ENCODE peak calls at places on chromosomes 16 and 17, in four cellular contexts. U is H9, E is mesenchymal stem cell, B is IMR-90. T is an unnamed sample.
A peak's percentile ranks its signal among the peaks of the same experiment; 100 is the strongest.

GRCh38 chr17:18235743-18236256 is 10.4 kb downstream of the LLGL1 start:
- DNase-seq in E (peak; percentile 45), U (no peak), B (peak; percentile 67), T (no peak)

GRCh38 chr16:49100366-49100765 is 181.3 kb downstream of the CBLN1 start:
- DNase-seq in E (no peak), B (no peak), U (no peak), T (no peak)

GRCh38 chr16:79564594-79565210 is 35.8 kb downstream of the MAF start:
- DNase-seq in E (no peak), U (no peak), B (no peak), T (no peak)

GRCh38 chr17:81890447-81891302 is 711 bp downstream of the ALYREF start:
- DNase-seq in B (no peak), U (peak; percentile 31), E (peak; percentile 29), T (no peak)

GRCh38 chr16:11218324-11218962 is 37.6 kb downstream of the SOCS1 start:
- DNase-seq in B (peak; percentile 25), U (no peak), E (no peak), T (no peak)

GRCh38 chr17:49450735-49451134 is 36.1 kb upstream of the PHB1 start:
- DNase-seq in E (peak; percentile 19), U (no peak), B (peak; percentile 35), T (no peak)

GRCh38 chr17:71118039-71118438 is 948.7 kb downstream of the KCNJ2 start:
- DNase-seq in B (peak; percentile 18), E (peak; percentile 8), U (no peak), T (no peak)

GRCh38 chr17:10051112-10051511 is 146.0 kb upstream of the RCVRN start:
- DNase-seq in U (no peak), E (peak; percentile 91), B (peak; percentile 67), T (no peak)

GRCh38 chr17:49180998-49181635 is 29.3 kb downstream of the GNGT2 start:
- DNase-seq in B (no peak), E (no peak), U (no peak), T (no peak)

GRCh38 chr16:56121156-56121500 is 70.2 kb upstream of the GNAO1 start:
- DNase-seq in B (no peak), U (no peak), E (no peak), T (no peak)

GRCh38 chr16:10738231-10739077 is 5.2 kb upstream of the NUBP1 start:
- DNase-seq in U (peak; percentile 36), B (peak; percentile 78), E (peak; percentile 89), T (no peak)

GRCh38 chr16:59733321-59733720 is 999.2 kb upstream of the GOT2 start:
- DNase-seq in E (no peak), B (no peak), U (no peak), T (no peak)

GRCh38 chr16:78256686-78257375 is 157.4 kb downstream of the WWOX start:
- DNase-seq in U (no peak), B (no peak), E (peak; percentile 62), T (no peak)

GRCh38 chr16:30551781-30552180 is 6.4 kb downstream of the ZNF764 start:
- DNase-seq in E (no peak), U (no peak), B (no peak), T (no peak)

GRCh38 chr17:72502111-72502939 is 381.5 kb downstream of the SOX9 start:
- DNase-seq in U (no peak), B (peak; percentile 64), E (peak; percentile 31), T (no peak)

GRCh38 chr17:2053380-2054261 is 1.3 kb upstream of the HIC1 start:
- DNase-seq in B (peak; percentile 67), E (peak; percentile 86), U (peak; percentile 87), T (no peak)

GRCh38 chr17:69448431-69449102 is 34.1 kb downstream of the MAP2K6 start:
- DNase-seq in U (peak; percentile 96), B (no peak), E (peak; percentile 16), T (peak; percentile 73)

GRCh38 chr16:11347831-11348230 is 2.6 kb downstream of the RMI2 start:
- DNase-seq in E (no peak), B (no peak), U (no peak), T (no peak)

GRCh38 chr17:61128671-61129115 is 270.9 kb upstream of the TBX2 start:
- DNase-seq in U (no peak), E (no peak), B (peak; percentile 52), T (no peak)

GRCh38 chr16:87436225-87437172 is 44.4 kb downstream of the MAP1LC3B start:
- DNase-seq in E (peak; percentile 84), U (no peak), B (peak; percentile 47), T (no peak)

GRCh38 chr17:66177048-66177447 is 14.9 kb downstream of the CEP112 start:
- DNase-seq in E (no peak), U (no peak), B (no peak), T (no peak)

GRCh38 chr16:734208-734980 is 6.4 kb downstream of the CIAO3 start:
- DNase-seq in E (no peak), U (peak; percentile 27), B (no peak), T (no peak)

GRCh38 chr16:735982-736453 is 4.8 kb downstream of the CIAO3 start:
- DNase-seq in E (no peak), B (no peak), U (no peak), T (no peak)

GRCh38 chr16:739560-740458 is 988 bp downstream of the CIAO3 start:
- DNase-seq in E (no peak), B (no peak), U (no peak), T (no peak)

GRCh38 chr16:734981-735881 is 5.6 kb downstream of the CIAO3 start:
- DNase-seq in B (no peak), U (no peak), E (no peak), T (no peak)

GRCh38 chr16:736936-737481 is 3.8 kb downstream of the CIAO3 start:
- DNase-seq in B (no peak), U (no peak), E (no peak), T (no peak)
- H3K27ac ChIP-seq in B (no peak overlapping the region), U (no peak overlapping the region), E (no peak overlapping the region), T (no peak overlapping the region)

GRCh38 chr17:246226-246625 is 64.8 kb upstream of the DOC2B start:
- DNase-seq in B (no peak), E (no peak), U (no peak), T (no peak)

GRCh38 chr17:246851-247421 is 65.5 kb upstream of the DOC2B start:
- DNase-seq in E (no peak), B (no peak), U (no peak), T (no peak)

GRCh38 chr17:247767-248166 is 66.3 kb upstream of the DOC2B start:
- DNase-seq in E (no peak), B (no peak), U (no peak), T (no peak)

GRCh38 chr17:245611-246010 is 64.2 kb upstream of the DOC2B start:
- DNase-seq in U (no peak), B (no peak), E (no peak), T (no peak)

GRCh38 chr17:245020-245419 is 63.6 kb upstream of the DOC2B start:
- DNase-seq in B (no peak), U (no peak), E (no peak), T (no peak)
- H2AK5ac ChIP-seq in B (no peak overlapping the region), U (no peak overlapping the region), E (no peak overlapping the region), T (no peak overlapping the region)

GRCh38 chr17:63041722-63042121 is 75.7 kb downstream of the TANC2 start:
- DNase-seq in E (no peak), B (no peak), U (no peak), T (no peak)

GRCh38 chr17:63040816-63041215 is 74.8 kb downstream of the TANC2 start:
- DNase-seq in B (no peak), E (no peak), U (no peak), T (no peak)

GRCh38 chr17:63041251-63041650 is 75.2 kb downstream of the TANC2 start:
- DNase-seq in U (no peak), E (no peak), B (no peak), T (no peak)

GRCh38 chr17:63039342-63039741 is 73.3 kb downstream of the TANC2 start:
- DNase-seq in E (no peak), B (peak; percentile 28), U (no peak), T (no peak)

GRCh38 chr17:63039899-63040602 is 74.0 kb downstream of the TANC2 start:
- DNase-seq in U (no peak), B (peak; percentile 56), E (peak; percentile 39), T (no peak)
- H3K27ac ChIP-seq in U (no peak overlapping the region), B (no peak overlapping the region), E (no peak overlapping the region), T (no peak overlapping the region)

GRCh38 chr16:57303910-57304168 is 19.4 kb upstream of the PLLP start:
- DNase-seq in U (no peak), B (no peak), E (no peak), T (no peak)
- H2AK5ac ChIP-seq in U (no peak overlapping the region), B (no peak overlapping the region), E (peak overlapping the region; percentile 31), T (peak overlapping the region; percentile 72)

DNA sequence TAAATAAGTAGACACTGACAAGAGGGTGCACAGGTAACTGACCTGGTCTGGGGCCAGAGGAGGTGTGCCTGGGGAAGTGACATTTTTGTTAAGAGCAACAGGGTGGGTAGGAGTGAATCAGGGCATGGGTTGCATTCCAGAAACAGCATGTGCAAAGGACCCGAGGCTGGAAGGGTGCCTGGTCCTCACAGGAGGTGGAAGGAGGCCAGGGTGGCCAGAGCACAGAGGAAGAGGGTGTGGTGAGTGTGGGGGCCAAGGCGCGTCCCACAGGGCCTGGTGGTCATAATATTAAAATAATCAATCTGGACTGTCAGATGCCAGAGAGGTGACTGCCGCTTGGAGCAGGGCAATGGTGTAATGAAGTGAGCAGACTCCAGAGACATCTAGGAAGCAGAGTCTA is 14.3 kb downstream of the ARHGAP23 start:
- DNase-seq in E (no peak), B (no peak), U (no peak), T (no peak)
- H3K27ac ChIP-seq in E (no peak overlapping the region), B (no peak overlapping the region), U (no peak overlapping the region), T (no peak overlapping the region)

GRCh38 chr17:36600477-36600876 is 906 bp upstream of the MRM1 start:
- DNase-seq in U (peak; percentile 19), E (no peak), B (no peak), T (no peak)
- H2AK5ac ChIP-seq in U (no peak overlapping the region), E (peak overlapping the region; percentile 47), B (peak overlapping the region; percentile 84), T (no peak overlapping the region)